ENCODE peak calls at places on chromosomes 16 and 17, in six cellular contexts. Y, P, Q, G, H and S are unnamed samples.

GRCh38 chr16:85389679-85390470 is 223.2 kb upstream of the GSE1 start:
- DNase-seq in Y (no peak), P (no peak), Q (no peak), G (no peak), H (no peak), S (no peak)

GRCh38 chr16:2776500-2777139 is 460 bp downstream of the ELOB start:
- DNase-seq in Y (no peak), P (no peak), Q (no peak), G (peak; percentile 34), H (no peak), S (peak; percentile 31)

GRCh38 chr16:81204794-81205680 is 33.5 kb upstream of the BCO1 start:
- DNase-seq in Y (peak; percentile 38), P (peak; percentile 23), Q (no peak), G (peak; percentile 13), H (peak; percentile 37), S (peak; percentile 38)

GRCh38 chr17:43312011-43312410 is 78.2 kb upstream of the RNU2-1 start:
- DNase-seq in Y (no peak), P (no peak), Q (no peak), G (no peak), H (no peak), S (no peak)

GRCh38 chr16:48499822-48500440 is 110.0 kb downstream of the N4BP1 start:
- DNase-seq in Y (no peak), P (peak; percentile 17), Q (no peak), G (peak; percentile 19), H (peak; percentile 49), S (no peak)

GRCh38 chr16:10183606-10183959 is 1.4 kb upstream of the GRIN2A start:
- DNase-seq in Y (no peak), P (no peak), Q (no peak), G (no peak), H (no peak), S (no peak)

GRCh38 chr17:79621151-79621940 is 10.5 kb upstream of the RBFOX3 start:
- DNase-seq in Y (no peak), P (no peak), Q (peak; percentile 10), G (no peak), H (no peak), S (no peak)

GRCh38 chr17:9401434-9401833 is 174.2 kb downstream of the STX8 start:
- DNase-seq in Y (no peak), P (no peak), Q (no peak), G (no peak), H (no peak), S (no peak)